ENCODE peak calls at places on chromosomes 11 and 22, in nine cellular contexts. I, A, E, B, O, C, J, K and X are unnamed samples.

GRCh38 chr11:7451520-7451919 is 33.8 kb upstream of the OLFML1 start:
- DNase-seq in E (no peak), B (no peak), K (no peak), J (no peak), I (no peak), A (no peak), C (no peak), O (no peak), X (no peak)

GRCh38 chr11:69301491-69302401 is 7.8 kb downstream of the MYEOV start:
- DNase-seq in I (no peak), J (no peak), C (peak), B (peak), O (peak), K (no peak), A (peak), E (no peak), X (no peak)

GRCh38 chr11:61150656-61151544 is 10.3 kb downstream of the VPS37C start:
- DNase-seq in A (no peak), B (no peak), I (no peak), J (no peak), O (no peak), K (no peak), C (no peak), E (no peak), X (no peak)

GRCh38 chr11:128518493-128519207 is 68.7 kb downstream of the ETS1 start:
- DNase-seq in K (no peak), C (no peak), B (no peak), A (no peak), J (no peak), E (no peak), I (no peak), O (no peak), X (no peak)

GRCh38 chr11:43735931-43736330 is 55.4 kb downstream of the HSD17B12 start:
- DNase-seq in K (no peak), O (no peak), J (no peak), I (no peak), E (no peak), C (no peak), B (peak), A (no peak), X (no peak)

GRCh38 chr22:37604875-37605274 is 3.8 kb upstream of the GGA1 start:
- DNase-seq in C (no peak), I (no peak), B (no peak), J (no peak), A (no peak), E (peak), K (no peak), O (peak), X (no peak)

GRCh38 chr11:75326439-75326810 is 25.0 kb downstream of the ARRB1 start:
- DNase-seq in O (peak), J (no peak), B (no peak), K (no peak), I (no peak), A (no peak), E (no peak), C (no peak), X (no peak)

GRCh38 chr11:71240865-71241691 is 11.3 kb downstream of the SHANK2 start:
- DNase-seq in O (no peak), I (no peak), A (no peak), E (no peak), J (no peak), K (no peak), C (no peak), B (peak), X (no peak)